ENCODE peak calls at places on chromosome 1, in ten cellular contexts. One of them, this sample, is unnamed.

GRCh38 chr1:93874025-93874651 is 4.9 kb downstream of the DNTTIP2 start:
- DNase-seq in activated CD4-positive, alpha-beta T cell treated with anti-CD3 and anti-CD28 coated beads, Interleukin-2, amount 10 ng/mL, durations not matched to agents 7 days and 5 days: peak
- DNase-seq in NCI-H187 treated with DMSO at 0.1 percent for 48 hours: no peak
- DNase-seq in GM10248: no peak
- DNase-seq in T-cell: no peak
- DNase-seq in stimulated activated CD8-positive, alpha-beta memory T cell treated with anti-CD3 and anti-CD28 coated beads, Interleukin-15, amount 100 ng/mL, for 48 hours: no peak
- DNase-seq in RPMI7951: peak
- DNase-seq in endothelial cell: no peak
- DNase-seq in AG08396: peak
- DNase-seq in GM13976: no peak
- DNase-seq in this sample: no peak

GRCh38 chr1:65477414-65478378 is 57.2 kb downstream of the LEPR start:
- DNase-seq in GM10248: no peak
- DNase-seq in activated CD4-positive, alpha-beta T cell treated with anti-CD3 and anti-CD28 coated beads, Interleukin-2, amount 10 ng/mL, durations not matched to agents 7 days and 5 days: no peak
- DNase-seq in endothelial cell: no peak
- DNase-seq in RPMI7951: no peak
- DNase-seq in T-cell: no peak
- DNase-seq in stimulated activated CD8-positive, alpha-beta memory T cell treated with anti-CD3 and anti-CD28 coated beads, Interleukin-15, amount 100 ng/mL, for 48 hours: no peak
- DNase-seq in GM13976: no peak
- DNase-seq in AG08396: no peak
- DNase-seq in NCI-H187 treated with DMSO at 0.1 percent for 48 hours: no peak
- DNase-seq in this sample: no peak

GRCh38 chr1:100565533-100565932 is 27.6 kb downstream of the GPR88 start:
- DNase-seq in RPMI7951: no peak
- DNase-seq in GM13976: no peak
- DNase-seq in endothelial cell: no peak
- DNase-seq in AG08396: no peak
- DNase-seq in GM10248: no peak
- DNase-seq in T-cell: no peak
- DNase-seq in NCI-H187 treated with DMSO at 0.1 percent for 48 hours: no peak
- DNase-seq in stimulated activated CD8-positive, alpha-beta memory T cell treated with anti-CD3 and anti-CD28 coated beads, Interleukin-15, amount 100 ng/mL, for 48 hours: no peak
- DNase-seq in activated CD4-positive, alpha-beta T cell treated with anti-CD3 and anti-CD28 coated beads, Interleukin-2, amount 10 ng/mL, durations not matched to agents 7 days and 5 days: no peak
- DNase-seq in this sample: no peak

GRCh38 chr1:36988741-36989193 is 45.5 kb downstream of the GRIK3 start:
- DNase-seq in endothelial cell: no peak
- DNase-seq in stimulated activated CD8-positive, alpha-beta memory T cell treated with anti-CD3 and anti-CD28 coated beads, Interleukin-15, amount 100 ng/mL, for 48 hours: no peak
- DNase-seq in RPMI7951: peak
- DNase-seq in T-cell: no peak
- DNase-seq in GM10248: no peak
- DNase-seq in AG08396: no peak
- DNase-seq in GM13976: no peak
- DNase-seq in NCI-H187 treated with DMSO at 0.1 percent for 48 hours: no peak
- DNase-seq in activated CD4-positive, alpha-beta T cell treated with anti-CD3 and anti-CD28 coated beads, Interleukin-2, amount 10 ng/mL, durations not matched to agents 7 days and 5 days: no peak
- DNase-seq in this sample: no peak

GRCh38 chr1:234114648-234115307 is 210.3 kb downstream of the SLC35F3 start:
- DNase-seq in GM13976: peak
- DNase-seq in RPMI7951: peak
- DNase-seq in NCI-H187 treated with DMSO at 0.1 percent for 48 hours: no peak
- DNase-seq in endothelial cell: peak
- DNase-seq in GM10248: peak
- DNase-seq in stimulated activated CD8-positive, alpha-beta memory T cell treated with anti-CD3 and anti-CD28 coated beads, Interleukin-15, amount 100 ng/mL, for 48 hours: no peak
- DNase-seq in activated CD4-positive, alpha-beta T cell treated with anti-CD3 and anti-CD28 coated beads, Interleukin-2, amount 10 ng/mL, durations not matched to agents 7 days and 5 days: peak
- DNase-seq in T-cell: peak
- DNase-seq in AG08396: peak
- DNase-seq in this sample: peak

GRCh38 chr1:201622353-201622752 is 83.4 kb downstream of the NAV1 start:
- DNase-seq in GM13976: no peak
- DNase-seq in NCI-H187 treated with DMSO at 0.1 percent for 48 hours: no peak
- DNase-seq in endothelial cell: no peak
- DNase-seq in activated CD4-positive, alpha-beta T cell treated with anti-CD3 and anti-CD28 coated beads, Interleukin-2, amount 10 ng/mL, durations not matched to agents 7 days and 5 days: no peak
- DNase-seq in stimulated activated CD8-positive, alpha-beta memory T cell treated with anti-CD3 and anti-CD28 coated beads, Interleukin-15, amount 100 ng/mL, for 48 hours: no peak
- DNase-seq in AG08396: no peak
- DNase-seq in GM10248: no peak
- DNase-seq in T-cell: no peak
- DNase-seq in RPMI7951: no peak
- DNase-seq in this sample: no peak

GRCh38 chr1:211258310-211258755 is 833 bp upstream of the RCOR3 start:
- DNase-seq in AG08396: peak
- DNase-seq in T-cell: peak
- DNase-seq in GM10248: peak
- DNase-seq in stimulated activated CD8-positive, alpha-beta memory T cell treated with anti-CD3 and anti-CD28 coated beads, Interleukin-15, amount 100 ng/mL, for 48 hours: peak
- DNase-seq in activated CD4-positive, alpha-beta T cell treated with anti-CD3 and anti-CD28 coated beads, Interleukin-2, amount 10 ng/mL, durations not matched to agents 7 days and 5 days: peak
- DNase-seq in endothelial cell: peak
- DNase-seq in GM13976: peak
- DNase-seq in RPMI7951: peak
- DNase-seq in NCI-H187 treated with DMSO at 0.1 percent for 48 hours: no peak
- DNase-seq in this sample: peak

GRCh38 chr1:111045033-111045722 is 81.5 kb upstream of the LRIF1 start:
- DNase-seq in activated CD4-positive, alpha-beta T cell treated with anti-CD3 and anti-CD28 coated beads, Interleukin-2, amount 10 ng/mL, durations not matched to agents 7 days and 5 days: no peak
- DNase-seq in T-cell: no peak
- DNase-seq in endothelial cell: no peak
- DNase-seq in stimulated activated CD8-positive, alpha-beta memory T cell treated with anti-CD3 and anti-CD28 coated beads, Interleukin-15, amount 100 ng/mL, for 48 hours: no peak
- DNase-seq in GM10248: no peak
- DNase-seq in AG08396: no peak
- DNase-seq in NCI-H187 treated with DMSO at 0.1 percent for 48 hours: no peak
- DNase-seq in RPMI7951: no peak
- DNase-seq in GM13976: no peak
- DNase-seq in this sample: peak

GRCh38 chr1:184056921-184057496 is 5.5 kb downstream of the TSEN15 start:
- DNase-seq in GM13976: no peak
- DNase-seq in activated CD4-positive, alpha-beta T cell treated with anti-CD3 and anti-CD28 coated beads, Interleukin-2, amount 10 ng/mL, durations not matched to agents 7 days and 5 days: no peak
- DNase-seq in GM10248: no peak
- DNase-seq in AG08396: peak
- DNase-seq in NCI-H187 treated with DMSO at 0.1 percent for 48 hours: no peak
- DNase-seq in stimulated activated CD8-positive, alpha-beta memory T cell treated with anti-CD3 and anti-CD28 coated beads, Interleukin-15, amount 100 ng/mL, for 48 hours: no peak
- DNase-seq in RPMI7951: peak
- DNase-seq in endothelial cell: no peak
- DNase-seq in T-cell: no peak
- DNase-seq in this sample: no peak

GRCh38 chr1:101043776-101044175 is 18.2 kb upstream of the DPH5 start:
- DNase-seq in stimulated activated CD8-positive, alpha-beta memory T cell treated with anti-CD3 and anti-CD28 coated beads, Interleukin-15, amount 100 ng/mL, for 48 hours: no peak
- DNase-seq in GM13976: no peak
- DNase-seq in NCI-H187 treated with DMSO at 0.1 percent for 48 hours: no peak
- DNase-seq in GM10248: no peak
- DNase-seq in RPMI7951: no peak
- DNase-seq in AG08396: peak
- DNase-seq in activated CD4-positive, alpha-beta T cell treated with anti-CD3 and anti-CD28 coated beads, Interleukin-2, amount 10 ng/mL, durations not matched to agents 7 days and 5 days: no peak
- DNase-seq in endothelial cell: no peak
- DNase-seq in T-cell: no peak
- DNase-seq in this sample: no peak

GRCh38 chr1:232952514-232953175 is 2.2 kb downstream of the NTPCR start:
- DNase-seq in activated CD4-positive, alpha-beta T cell treated with anti-CD3 and anti-CD28 coated beads, Interleukin-2, amount 10 ng/mL, durations not matched to agents 7 days and 5 days: peak
- DNase-seq in endothelial cell: peak
- DNase-seq in RPMI7951: peak
- DNase-seq in T-cell: no peak
- DNase-seq in AG08396: peak
- DNase-seq in GM10248: peak
- DNase-seq in NCI-H187 treated with DMSO at 0.1 percent for 48 hours: no peak
- DNase-seq in stimulated activated CD8-positive, alpha-beta memory T cell treated with anti-CD3 and anti-CD28 coated beads, Interleukin-15, amount 100 ng/mL, for 48 hours: no peak
- DNase-seq in GM13976: peak
- DNase-seq in this sample: peak

GRCh38 chr1:38062361-38063288 is 16.0 kb upstream of the POU3F1 start:
- DNase-seq in AG08396: no peak
- DNase-seq in stimulated activated CD8-positive, alpha-beta memory T cell treated with anti-CD3 and anti-CD28 coated beads, Interleukin-15, amount 100 ng/mL, for 48 hours: no peak
- DNase-seq in NCI-H187 treated with DMSO at 0.1 percent for 48 hours: no peak
- DNase-seq in endothelial cell: no peak
- DNase-seq in RPMI7951: no peak
- DNase-seq in T-cell: no peak
- DNase-seq in GM13976: no peak
- DNase-seq in GM10248: no peak
- DNase-seq in activated CD4-positive, alpha-beta T cell treated with anti-CD3 and anti-CD28 coated beads, Interleukin-2, amount 10 ng/mL, durations not matched to agents 7 days and 5 days: no peak
- DNase-seq in this sample: no peak

GRCh38 chr1:104098837-104099236 is 349.1 kb downstream of the AMY1C start:
- DNase-seq in GM13976: no peak
- DNase-seq in RPMI7951: no peak
- DNase-seq in GM10248: no peak
- DNase-seq in AG08396: no peak
- DNase-seq in activated CD4-positive, alpha-beta T cell treated with anti-CD3 and anti-CD28 coated beads, Interleukin-2, amount 10 ng/mL, durations not matched to agents 7 days and 5 days: no peak
- DNase-seq in endothelial cell: no peak
- DNase-seq in stimulated activated CD8-positive, alpha-beta memory T cell treated with anti-CD3 and anti-CD28 coated beads, Interleukin-15, amount 100 ng/mL, for 48 hours: no peak
- DNase-seq in NCI-H187 treated with DMSO at 0.1 percent for 48 hours: no peak
- DNase-seq in T-cell: no peak
- DNase-seq in this sample: no peak

GRCh38 chr1:206493279-206493678 is 14.1 kb upstream of the RASSF5 start:
- DNase-seq in stimulated activated CD8-positive, alpha-beta memory T cell treated with anti-CD3 and anti-CD28 coated beads, Interleukin-15, amount 100 ng/mL, for 48 hours: no peak
- DNase-seq in GM10248: no peak
- DNase-seq in activated CD4-positive, alpha-beta T cell treated with anti-CD3 and anti-CD28 coated beads, Interleukin-2, amount 10 ng/mL, durations not matched to agents 7 days and 5 days: no peak
- DNase-seq in endothelial cell: no peak
- DNase-seq in RPMI7951: no peak
- DNase-seq in NCI-H187 treated with DMSO at 0.1 percent for 48 hours: no peak
- DNase-seq in T-cell: no peak
- DNase-seq in GM13976: no peak
- DNase-seq in AG08396: no peak
- DNase-seq in this sample: no peak

GRCh38 chr1:150560576-150560975 is 11.4 kb downstream of the ADAMTSL4 start:
- DNase-seq in NCI-H187 treated with DMSO at 0.1 percent for 48 hours: no peak
- DNase-seq in endothelial cell: no peak
- DNase-seq in activated CD4-positive, alpha-beta T cell treated with anti-CD3 and anti-CD28 coated beads, Interleukin-2, amount 10 ng/mL, durations not matched to agents 7 days and 5 days: no peak
- DNase-seq in GM10248: peak
- DNase-seq in GM13976: no peak
- DNase-seq in T-cell: no peak
- DNase-seq in RPMI7951: no peak
- DNase-seq in AG08396: no peak
- DNase-seq in stimulated activated CD8-positive, alpha-beta memory T cell treated with anti-CD3 and anti-CD28 coated beads, Interleukin-15, amount 100 ng/mL, for 48 hours: no peak
- DNase-seq in this sample: no peak

GRCh38 chr1:43913666-43914325 is 19.8 kb upstream of the ARTN start:
- DNase-seq in AG08396: no peak
- DNase-seq in RPMI7951: no peak
- DNase-seq in stimulated activated CD8-positive, alpha-beta memory T cell treated with anti-CD3 and anti-CD28 coated beads, Interleukin-15, amount 100 ng/mL, for 48 hours: no peak
- DNase-seq in endothelial cell: no peak
- DNase-seq in T-cell: no peak
- DNase-seq in NCI-H187 treated with DMSO at 0.1 percent for 48 hours: no peak
- DNase-seq in activated CD4-positive, alpha-beta T cell treated with anti-CD3 and anti-CD28 coated beads, Interleukin-2, amount 10 ng/mL, durations not matched to agents 7 days and 5 days: no peak
- DNase-seq in GM13976: no peak
- DNase-seq in GM10248: no peak
- DNase-seq in this sample: no peak

GRCh38 chr1:226895644-226896043 is 25.2 kb downstream of the PSEN2 start:
- DNase-seq in NCI-H187 treated with DMSO at 0.1 percent for 48 hours: no peak
- DNase-seq in T-cell: no peak
- DNase-seq in AG08396: no peak
- DNase-seq in stimulated activated CD8-positive, alpha-beta memory T cell treated with anti-CD3 and anti-CD28 coated beads, Interleukin-15, amount 100 ng/mL, for 48 hours: no peak
- DNase-seq in GM13976: no peak
- DNase-seq in RPMI7951: no peak
- DNase-seq in endothelial cell: no peak
- DNase-seq in activated CD4-positive, alpha-beta T cell treated with anti-CD3 and anti-CD28 coated beads, Interleukin-2, amount 10 ng/mL, durations not matched to agents 7 days and 5 days: no peak
- DNase-seq in GM10248: no peak
- DNase-seq in this sample: no peak

GRCh38 chr1:32972814-32973428 is 8.3 kb upstream of the RNF19B start:
- DNase-seq in GM13976: peak
- DNase-seq in RPMI7951: peak
- DNase-seq in stimulated activated CD8-positive, alpha-beta memory T cell treated with anti-CD3 and anti-CD28 coated beads, Interleukin-15, amount 100 ng/mL, for 48 hours: no peak
- DNase-seq in activated CD4-positive, alpha-beta T cell treated with anti-CD3 and anti-CD28 coated beads, Interleukin-2, amount 10 ng/mL, durations not matched to agents 7 days and 5 days: no peak
- DNase-seq in T-cell: no peak
- DNase-seq in AG08396: peak
- DNase-seq in NCI-H187 treated with DMSO at 0.1 percent for 48 hours: peak
- DNase-seq in GM10248: no peak
- DNase-seq in endothelial cell: peak
- DNase-seq in this sample: peak

GRCh38 chr1:40818264-40818961 is 34.8 kb downstream of the KCNQ4 start:
- DNase-seq in AG08396: no peak
- DNase-seq in GM10248: peak
- DNase-seq in endothelial cell: peak
- DNase-seq in RPMI7951: no peak
- DNase-seq in GM13976: peak
- DNase-seq in T-cell: peak
- DNase-seq in stimulated activated CD8-positive, alpha-beta memory T cell treated with anti-CD3 and anti-CD28 coated beads, Interleukin-15, amount 100 ng/mL, for 48 hours: peak
- DNase-seq in NCI-H187 treated with DMSO at 0.1 percent for 48 hours: no peak
- DNase-seq in activated CD4-positive, alpha-beta T cell treated with anti-CD3 and anti-CD28 coated beads, Interleukin-2, amount 10 ng/mL, durations not matched to agents 7 days and 5 days: peak
- DNase-seq in this sample: no peak

GRCh38 chr1:182110635-182111034 is 49.1 kb upstream of the ZNF648 start:
- DNase-seq in AG08396: no peak
- DNase-seq in T-cell: no peak
- DNase-seq in RPMI7951: no peak
- DNase-seq in NCI-H187 treated with DMSO at 0.1 percent for 48 hours: no peak
- DNase-seq in stimulated activated CD8-positive, alpha-beta memory T cell treated with anti-CD3 and anti-CD28 coated beads, Interleukin-15, amount 100 ng/mL, for 48 hours: no peak
- DNase-seq in activated CD4-positive, alpha-beta T cell treated with anti-CD3 and anti-CD28 coated beads, Interleukin-2, amount 10 ng/mL, durations not matched to agents 7 days and 5 days: no peak
- DNase-seq in endothelial cell: no peak
- DNase-seq in GM10248: no peak
- DNase-seq in GM13976: no peak
- DNase-seq in this sample: peak

GRCh38 chr1:207070811-207071210 is 17.7 kb downstream of the PFKFB2 start:
- DNase-seq in activated CD4-positive, alpha-beta T cell treated with anti-CD3 and anti-CD28 coated beads, Interleukin-2, amount 10 ng/mL, durations not matched to agents 7 days and 5 days: peak
- DNase-seq in GM10248: no peak
- DNase-seq in endothelial cell: no peak
- DNase-seq in AG08396: no peak
- DNase-seq in RPMI7951: no peak
- DNase-seq in stimulated activated CD8-positive, alpha-beta memory T cell treated with anti-CD3 and anti-CD28 coated beads, Interleukin-15, amount 100 ng/mL, for 48 hours: no peak
- DNase-seq in T-cell: no peak
- DNase-seq in NCI-H187 treated with DMSO at 0.1 percent for 48 hours: no peak
- DNase-seq in GM13976: no peak
- DNase-seq in this sample: no peak

GRCh38 chr1:8276932-8277331 is 41.0 kb upstream of the SLC45A1 start:
- DNase-seq in stimulated activated CD8-positive, alpha-beta memory T cell treated with anti-CD3 and anti-CD28 coated beads, Interleukin-15, amount 100 ng/mL, for 48 hours: no peak
- DNase-seq in activated CD4-positive, alpha-beta T cell treated with anti-CD3 and anti-CD28 coated beads, Interleukin-2, amount 10 ng/mL, durations not matched to agents 7 days and 5 days: no peak
- DNase-seq in T-cell: no peak
- DNase-seq in AG08396: no peak
- DNase-seq in RPMI7951: no peak
- DNase-seq in GM13976: no peak
- DNase-seq in GM10248: no peak
- DNase-seq in endothelial cell: no peak
- DNase-seq in NCI-H187 treated with DMSO at 0.1 percent for 48 hours: no peak
- DNase-seq in this sample: no peak

GRCh38 chr1:53956308-53957168 is 10.4 kb downstream of the LRRC42 start:
- DNase-seq in RPMI7951: no peak
- DNase-seq in activated CD4-positive, alpha-beta T cell treated with anti-CD3 and anti-CD28 coated beads, Interleukin-2, amount 10 ng/mL, durations not matched to agents 7 days and 5 days: no peak
- DNase-seq in GM13976: no peak
- DNase-seq in GM10248: no peak
- DNase-seq in AG08396: no peak
- DNase-seq in endothelial cell: no peak
- DNase-seq in NCI-H187 treated with DMSO at 0.1 percent for 48 hours: peak
- DNase-seq in stimulated activated CD8-positive, alpha-beta memory T cell treated with anti-CD3 and anti-CD28 coated beads, Interleukin-15, amount 100 ng/mL, for 48 hours: no peak
- DNase-seq in T-cell: no peak
- DNase-seq in this sample: no peak

GRCh38 chr1:164707868-164708331 is 148.9 kb downstream of the PBX1 start:
- DNase-seq in RPMI7951: peak
- DNase-seq in stimulated activated CD8-positive, alpha-beta memory T cell treated with anti-CD3 and anti-CD28 coated beads, Interleukin-15, amount 100 ng/mL, for 48 hours: no peak
- DNase-seq in AG08396: peak
- DNase-seq in activated CD4-positive, alpha-beta T cell treated with anti-CD3 and anti-CD28 coated beads, Interleukin-2, amount 10 ng/mL, durations not matched to agents 7 days and 5 days: no peak
- DNase-seq in T-cell: no peak
- DNase-seq in GM13976: no peak
- DNase-seq in GM10248: no peak
- DNase-seq in NCI-H187 treated with DMSO at 0.1 percent for 48 hours: no peak
- DNase-seq in endothelial cell: no peak
- DNase-seq in this sample: no peak

GRCh38 chr1:212152308-212152693 is 116.8 kb downstream of the DTL start:
- DNase-seq in AG08396: no peak
- DNase-seq in activated CD4-positive, alpha-beta T cell treated with anti-CD3 and anti-CD28 coated beads, Interleukin-2, amount 10 ng/mL, durations not matched to agents 7 days and 5 days: no peak
- DNase-seq in RPMI7951: no peak
- DNase-seq in GM10248: no peak
- DNase-seq in stimulated activated CD8-positive, alpha-beta memory T cell treated with anti-CD3 and anti-CD28 coated beads, Interleukin-15, amount 100 ng/mL, for 48 hours: no peak
- DNase-seq in NCI-H187 treated with DMSO at 0.1 percent for 48 hours: no peak
- DNase-seq in T-cell: no peak
- DNase-seq in endothelial cell: no peak
- DNase-seq in GM13976: no peak
- DNase-seq in this sample: no peak

GRCh38 chr1:168613689-168614655 is 37.6 kb downstream of the XCL1 start:
- DNase-seq in GM10248: no peak
- DNase-seq in T-cell: no peak
- DNase-seq in NCI-H187 treated with DMSO at 0.1 percent for 48 hours: peak
- DNase-seq in endothelial cell: no peak
- DNase-seq in RPMI7951: peak
- DNase-seq in activated CD4-positive, alpha-beta T cell treated with anti-CD3 and anti-CD28 coated beads, Interleukin-2, amount 10 ng/mL, durations not matched to agents 7 days and 5 days: no peak
- DNase-seq in AG08396: no peak
- DNase-seq in GM13976: no peak
- DNase-seq in stimulated activated CD8-positive, alpha-beta memory T cell treated with anti-CD3 and anti-CD28 coated beads, Interleukin-15, amount 100 ng/mL, for 48 hours: no peak
- DNase-seq in this sample: no peak

GRCh38 chr1:23196627-23197328 is 20.5 kb downstream of the HTR1D start:
- DNase-seq in AG08396: peak
- DNase-seq in RPMI7951: peak
- DNase-seq in GM13976: no peak
- DNase-seq in endothelial cell: no peak
- DNase-seq in T-cell: no peak
- DNase-seq in NCI-H187 treated with DMSO at 0.1 percent for 48 hours: no peak
- DNase-seq in stimulated activated CD8-positive, alpha-beta memory T cell treated with anti-CD3 and anti-CD28 coated beads, Interleukin-15, amount 100 ng/mL, for 48 hours: no peak
- DNase-seq in activated CD4-positive, alpha-beta T cell treated with anti-CD3 and anti-CD28 coated beads, Interleukin-2, amount 10 ng/mL, durations not matched to agents 7 days and 5 days: no peak
- DNase-seq in GM10248: no peak
- DNase-seq in this sample: peak

GRCh38 chr1:18199462-18199861 is 91.9 kb downstream of the IGSF21 start:
- DNase-seq in endothelial cell: no peak
- DNase-seq in NCI-H187 treated with DMSO at 0.1 percent for 48 hours: peak
- DNase-seq in GM13976: no peak
- DNase-seq in stimulated activated CD8-positive, alpha-beta memory T cell treated with anti-CD3 and anti-CD28 coated beads, Interleukin-15, amount 100 ng/mL, for 48 hours: no peak
- DNase-seq in activated CD4-positive, alpha-beta T cell treated with anti-CD3 and anti-CD28 coated beads, Interleukin-2, amount 10 ng/mL, durations not matched to agents 7 days and 5 days: no peak
- DNase-seq in T-cell: no peak
- DNase-seq in RPMI7951: no peak
- DNase-seq in GM10248: no peak
- DNase-seq in AG08396: no peak
- DNase-seq in this sample: no peak

This sample was measured in T47D.